ENCODE peak calls at places on chromosomes 16 and 17, in five cellular contexts. One of them, this sample, is unnamed.
A peak's percentile ranks its signal among the peaks of the same experiment; 100 is the strongest.

GRCh38 chr17:59963738-59964454 is 644 bp downstream of the RNFT1 start:
- DNase-seq in ovary: no peak
- DNase-seq in tibial nerve: peak; percentile 42
- DNase-seq in OCI-LY7: peak; percentile 48
- DNase-seq in breast epithelium: peak; percentile 37
- DNase-seq in this sample: peak; percentile 31

GRCh38 chr17:69246726-69247375 is 18.2 kb upstream of the ABCA10 start:
- DNase-seq in ovary: no peak
- DNase-seq in tibial nerve: no peak
- DNase-seq in OCI-LY7: peak; percentile 73
- DNase-seq in breast epithelium: no peak
- DNase-seq in this sample: no peak

GRCh38 chr16:67241008-67241900 is 6.0 kb downstream of the FHOD1 start:
- DNase-seq in breast epithelium: peak; percentile 87
- DNase-seq in ovary: no peak
- DNase-seq in OCI-LY7: no peak
- DNase-seq in tibial nerve: no peak
- DNase-seq in this sample: peak; percentile 81

GRCh38 chr16:13902677-13903076 is 17.3 kb upstream of the ERCC4 start:
- DNase-seq in breast epithelium: no peak
- DNase-seq in tibial nerve: no peak
- DNase-seq in OCI-LY7: no peak
- DNase-seq in ovary: no peak
- DNase-seq in this sample: no peak

GRCh38 chr17:63282455-63282854 is 163.7 kb downstream of the CYB561 start:
- DNase-seq in ovary: no peak
- DNase-seq in OCI-LY7: no peak
- DNase-seq in tibial nerve: no peak
- DNase-seq in breast epithelium: no peak
- DNase-seq in this sample: no peak

GRCh38 chr16:1390239-1390638 is 24.3 kb downstream of the UNKL start:
- DNase-seq in ovary: no peak
- DNase-seq in OCI-LY7: no peak
- DNase-seq in breast epithelium: no peak
- DNase-seq in tibial nerve: no peak
- DNase-seq in this sample: no peak

GRCh38 chr17:78883090-78883532 is 19.9 kb downstream of the CEP295NL start:
- DNase-seq in OCI-LY7: no peak
- DNase-seq in tibial nerve: peak; percentile 76
- DNase-seq in breast epithelium: peak; percentile 51
- DNase-seq in ovary: peak; percentile 78
- DNase-seq in this sample: peak; percentile 81

GRCh38 chr16:20243731-20244281 is 83.5 kb downstream of the GP2 start:
- DNase-seq in OCI-LY7: no peak
- DNase-seq in tibial nerve: no peak
- DNase-seq in ovary: no peak
- DNase-seq in breast epithelium: no peak
- DNase-seq in this sample: no peak

GRCh38 chr17:38451030-38451839 is 23.0 kb downstream of the ARHGAP23 start:
- DNase-seq in ovary: no peak
- DNase-seq in tibial nerve: no peak
- DNase-seq in breast epithelium: peak; percentile 69
- DNase-seq in OCI-LY7: no peak
- DNase-seq in this sample: peak; percentile 65

GRCh38 chr16:12206749-12207142 is 230.2 kb downstream of the SNX29 start:
- DNase-seq in tibial nerve: no peak
- DNase-seq in OCI-LY7: no peak
- DNase-seq in ovary: no peak
- DNase-seq in breast epithelium: no peak
- DNase-seq in this sample: no peak

GRCh38 chr17:65055708-65056638 is 567 bp downstream of the GNA13 start:
- DNase-seq in breast epithelium: peak; percentile 64
- DNase-seq in ovary: peak; percentile 69
- DNase-seq in tibial nerve: peak; percentile 65
- DNase-seq in OCI-LY7: peak; percentile 59
- DNase-seq in this sample: peak; percentile 63

GRCh38 chr17:726331-726919 is 6.0 kb upstream of the TLCD3A start:
- DNase-seq in breast epithelium: no peak
- DNase-seq in OCI-LY7: no peak
- DNase-seq in ovary: no peak
- DNase-seq in tibial nerve: no peak
- DNase-seq in this sample: no peak
- H3K4me3 ChIP-seq in breast epithelium: no peak overlapping the region
- H3K4me3 ChIP-seq in OCI-LY7: no peak overlapping the region
- H3K4me3 ChIP-seq in ovary: no peak overlapping the region
- H3K4me3 ChIP-seq in tibial nerve: no peak overlapping the region
- H3K4me3 ChIP-seq in this sample: no peak overlapping the region

GRCh38 chr16:24699151-24699723 is 30.2 kb upstream of the TNRC6A start:
- DNase-seq in breast epithelium: no peak
- DNase-seq in OCI-LY7: no peak
- DNase-seq in tibial nerve: no peak
- DNase-seq in ovary: no peak
- DNase-seq in this sample: no peak
- H3K27ac ChIP-seq in breast epithelium: no peak overlapping the region
- H3K27ac ChIP-seq in OCI-LY7: no peak overlapping the region
- H3K27ac ChIP-seq in tibial nerve: peak overlapping the region; percentile 87
- H3K27ac ChIP-seq in ovary: no peak overlapping the region
- H3K27ac ChIP-seq in this sample: no peak overlapping the region

GRCh38 chr17:7842950-7843535 is 9.0 kb downstream of the KDM6B start:
- DNase-seq in OCI-LY7: peak; percentile 49
- DNase-seq in tibial nerve: peak; percentile 79
- DNase-seq in ovary: peak; percentile 71
- DNase-seq in breast epithelium: peak; percentile 60
- DNase-seq in this sample: peak; percentile 70
- H3K4me3 ChIP-seq in OCI-LY7: peak overlapping the region; percentile 79
- H3K4me3 ChIP-seq in tibial nerve: peak overlapping the region; percentile 77
- H3K4me3 ChIP-seq in ovary: peak overlapping the region; percentile 83
- H3K4me3 ChIP-seq in breast epithelium: peak overlapping the region; percentile 88
- H3K4me3 ChIP-seq in this sample: peak overlapping the region; percentile 80

GRCh38 chr17:32142857-32143524 is 689 bp downstream of the RHOT1 start:
- DNase-seq in ovary: no peak
- DNase-seq in breast epithelium: peak; percentile 49
- DNase-seq in tibial nerve: peak; percentile 40
- DNase-seq in OCI-LY7: peak; percentile 35
- DNase-seq in this sample: peak; percentile 64
- H3K27ac ChIP-seq in ovary: peak overlapping the region; percentile 90
- H3K27ac ChIP-seq in breast epithelium: peak overlapping the region; percentile 90
- H3K27ac ChIP-seq in tibial nerve: peak overlapping the region; percentile 96
- H3K27ac ChIP-seq in OCI-LY7: peak overlapping the region; percentile 51
- H3K27ac ChIP-seq in this sample: peak overlapping the region; percentile 92

GRCh38 chr17:15947976-15948752 is 3.2 kb downstream of the ADORA2B start:
- DNase-seq in breast epithelium: no peak
- DNase-seq in OCI-LY7: no peak
- DNase-seq in tibial nerve: no peak
- DNase-seq in ovary: no peak
- DNase-seq in this sample: no peak
- H3K4me3 ChIP-seq in breast epithelium: no peak overlapping the region
- H3K4me3 ChIP-seq in OCI-LY7: no peak overlapping the region
- H3K4me3 ChIP-seq in tibial nerve: no peak overlapping the region
- H3K4me3 ChIP-seq in ovary: no peak overlapping the region
- H3K4me3 ChIP-seq in this sample: no peak overlapping the region

GRCh38 chr16:30375830-30376229 is 1.2 kb downstream of the MYL11 start:
- DNase-seq in breast epithelium: no peak
- DNase-seq in OCI-LY7: no peak
- DNase-seq in tibial nerve: no peak
- DNase-seq in ovary: no peak
- DNase-seq in this sample: no peak
- H3K27ac ChIP-seq in breast epithelium: peak overlapping the region; percentile 99
- H3K27ac ChIP-seq in OCI-LY7: no peak overlapping the region
- H3K27ac ChIP-seq in tibial nerve: peak overlapping the region; percentile 100
- H3K27ac ChIP-seq in ovary: no peak overlapping the region
- H3K27ac ChIP-seq in this sample: no peak overlapping the region

DNA sequence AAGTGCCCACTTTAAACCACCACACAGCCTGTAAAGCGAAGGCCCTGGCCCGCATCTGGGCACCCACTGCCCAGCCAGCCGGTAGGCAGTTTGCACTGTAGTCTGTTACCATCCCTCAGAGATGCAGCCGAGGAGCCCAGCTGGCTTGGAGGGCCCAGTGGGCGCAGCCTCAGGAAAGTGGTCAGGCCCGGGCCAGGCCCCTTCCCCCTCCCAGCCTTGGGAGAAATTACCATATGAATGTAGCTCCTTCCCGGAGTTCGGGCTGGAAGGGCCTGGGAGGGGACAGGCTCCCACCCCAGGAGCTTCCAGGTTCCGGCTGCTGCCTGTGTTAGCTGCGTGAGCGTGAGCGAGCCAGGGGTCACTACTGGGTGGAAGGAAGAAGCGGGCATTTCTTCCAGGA is 325.4 kb downstream of the SEC14L1 start:
- DNase-seq in OCI-LY7: no peak
- DNase-seq in ovary: no peak
- DNase-seq in tibial nerve: no peak
- DNase-seq in breast epithelium: no peak
- DNase-seq in this sample: no peak
- H3K4me3 ChIP-seq in OCI-LY7: peak overlapping the region; percentile 52
- H3K4me3 ChIP-seq in ovary: no peak overlapping the region
- H3K4me3 ChIP-seq in tibial nerve: no peak overlapping the region
- H3K4me3 ChIP-seq in breast epithelium: no peak overlapping the region
- H3K4me3 ChIP-seq in this sample: peak overlapping the region; percentile 7

GRCh38 chr17:57468932-57469775 is 212.8 kb downstream of the MSI2 start:
- DNase-seq in breast epithelium: no peak
- DNase-seq in tibial nerve: no peak
- DNase-seq in OCI-LY7: no peak
- DNase-seq in ovary: no peak
- DNase-seq in this sample: no peak
- H3K27ac ChIP-seq in breast epithelium: no peak overlapping the region
- H3K27ac ChIP-seq in tibial nerve: no peak overlapping the region
- H3K27ac ChIP-seq in OCI-LY7: no peak overlapping the region
- H3K27ac ChIP-seq in ovary: no peak overlapping the region
- H3K27ac ChIP-seq in this sample: no peak overlapping the region

GRCh38 chr17:14308636-14308964 is 7.7 kb downstream of the HS3ST3B1 start:
- DNase-seq in OCI-LY7: no peak
- DNase-seq in ovary: no peak
- DNase-seq in breast epithelium: no peak
- DNase-seq in tibial nerve: no peak
- DNase-seq in this sample: no peak
- H3K4me3 ChIP-seq in OCI-LY7: no peak overlapping the region
- H3K4me3 ChIP-seq in ovary: peak overlapping the region; percentile 40
- H3K4me3 ChIP-seq in breast epithelium: peak overlapping the region; percentile 85
- H3K4me3 ChIP-seq in tibial nerve: peak overlapping the region; percentile 46
- H3K4me3 ChIP-seq in this sample: peak overlapping the region; percentile 70

This sample was measured in left ventricle myocardium inferior.